ENCODE peak calls at places on chromosomes 5 and 9, in six cellular contexts. W is H9, R is IMR-90, B is neuronal stem cell, V is H1, L is trophoblast cell. M is an unnamed sample.

GRCh38 chr9:137272241-137273094 is 5.1 kb upstream of the TOR4A start:
- DNase-seq in W (no peak), R (no peak), B (no peak), V (no peak), L (no peak), M (no peak)

GRCh38 chr9:124854822-124855221 is 1.6 kb downstream of the WDR38 start:
- DNase-seq in W (no peak), R (no peak), B (no peak), V (no peak), L (no peak), M (no peak)

GRCh38 chr5:111299067-111299481 is 74.9 kb downstream of the CAMK4 start:
- DNase-seq in W (no peak), R (no peak), B (no peak), V (no peak), L (no peak), M (no peak)

GRCh38 chr9:21174671-21175070 is 8.2 kb upstream of the IFNA21 start:
- DNase-seq in W (no peak), R (no peak), B (no peak), V (no peak), L (no peak), M (no peak)

GRCh38 chr5:99664972-99665371 is 736.2 kb upstream of the CHD1 start:
- DNase-seq in W (no peak), R (no peak), B (no peak), V (no peak), L (no peak), M (no peak)

GRCh38 chr5:9820696-9821449 is 190.7 kb upstream of the TAS2R1 start:
- DNase-seq in W (no peak), R (peak), B (no peak), V (no peak), L (no peak), M (no peak)

GRCh38 chr9:112051812-112052211 is 123.3 kb downstream of the SUSD1 start:
- DNase-seq in W (no peak), R (no peak), B (no peak), V (no peak), L (no peak), M (no peak)

GRCh38 chr5:35651002-35651756 is 33.5 kb downstream of the SPEF2 start:
- DNase-seq in W (peak), R (peak), B (no peak), V (peak), L (peak), M (peak)

GRCh38 chr9:133004091-133005072 is 25.9 kb downstream of the GFI1B start:
- DNase-seq in W (no peak), R (no peak), B (no peak), V (no peak), L (no peak), M (no peak)

GRCh38 chr5:91443761-91444467 is 60.8 kb upstream of the ARRDC3 start:
- DNase-seq in W (no peak), R (peak), B (no peak), V (no peak), L (peak), M (no peak)

DNA sequence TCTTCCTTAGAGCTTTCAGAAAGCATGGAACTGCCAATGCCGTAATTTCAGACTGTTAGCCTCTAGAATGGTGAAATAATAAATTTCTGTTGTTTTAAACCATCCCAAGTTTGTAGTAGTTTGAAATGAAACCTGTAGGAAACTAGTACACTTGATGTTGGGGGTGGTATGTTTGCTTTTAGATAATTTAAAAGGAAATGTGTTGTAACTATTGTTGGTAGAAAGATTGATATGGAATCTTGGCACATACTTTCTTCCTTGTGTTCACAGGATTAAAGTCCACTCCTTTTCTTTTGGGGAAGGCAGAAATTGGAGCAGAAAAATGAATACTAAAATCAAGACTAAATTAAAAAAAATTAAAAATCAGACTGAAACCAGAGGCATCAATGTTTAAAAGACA is 66.0 kb upstream of the ARRDC3 start:
- DNase-seq in W (no peak), R (no peak), B (no peak), V (no peak), L (no peak), M (no peak)
- H4K91ac ChIP-seq in W (no peak), R (no peak), B (no peak), V (no peak), L (no peak), M (no peak)

DNA sequence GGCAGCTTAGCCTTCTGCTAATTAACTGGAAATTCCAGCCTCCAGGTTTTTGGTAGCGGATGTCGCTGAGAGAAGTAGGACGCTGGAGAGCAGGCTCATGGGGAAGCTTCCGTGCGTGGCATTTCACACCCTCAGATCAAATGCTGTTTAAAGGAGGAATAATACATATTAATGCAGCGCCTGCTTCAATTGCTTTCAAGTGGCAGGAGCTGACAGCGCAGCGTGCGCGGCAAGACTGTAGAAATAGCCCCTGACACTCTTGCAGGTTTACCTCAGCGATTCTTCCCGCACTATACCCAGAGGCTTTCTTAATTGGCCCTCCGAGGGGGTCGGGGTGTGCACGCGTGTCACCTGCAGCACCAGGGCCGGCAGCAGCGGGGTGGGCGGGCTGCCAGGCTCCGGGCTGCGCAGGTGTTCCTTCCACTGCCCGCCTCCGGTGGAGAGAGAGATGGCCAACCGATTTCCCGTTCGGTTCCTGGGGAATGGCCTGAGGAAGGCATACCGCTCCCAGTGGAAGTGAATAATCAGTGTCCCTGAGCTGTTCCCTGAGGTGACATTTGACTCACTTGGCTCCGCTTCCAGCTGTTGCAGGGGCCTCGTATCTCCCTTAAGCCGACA is 427.9 kb downstream of the KCTD16 start:
- DNase-seq in W (peak), R (no peak), B (no peak), V (no peak), L (no peak), M (no peak)
- H3K27ac ChIP-seq in W (no peak), R (no peak), B (no peak), V (no peak), L (no peak), M (no peak)

DNA sequence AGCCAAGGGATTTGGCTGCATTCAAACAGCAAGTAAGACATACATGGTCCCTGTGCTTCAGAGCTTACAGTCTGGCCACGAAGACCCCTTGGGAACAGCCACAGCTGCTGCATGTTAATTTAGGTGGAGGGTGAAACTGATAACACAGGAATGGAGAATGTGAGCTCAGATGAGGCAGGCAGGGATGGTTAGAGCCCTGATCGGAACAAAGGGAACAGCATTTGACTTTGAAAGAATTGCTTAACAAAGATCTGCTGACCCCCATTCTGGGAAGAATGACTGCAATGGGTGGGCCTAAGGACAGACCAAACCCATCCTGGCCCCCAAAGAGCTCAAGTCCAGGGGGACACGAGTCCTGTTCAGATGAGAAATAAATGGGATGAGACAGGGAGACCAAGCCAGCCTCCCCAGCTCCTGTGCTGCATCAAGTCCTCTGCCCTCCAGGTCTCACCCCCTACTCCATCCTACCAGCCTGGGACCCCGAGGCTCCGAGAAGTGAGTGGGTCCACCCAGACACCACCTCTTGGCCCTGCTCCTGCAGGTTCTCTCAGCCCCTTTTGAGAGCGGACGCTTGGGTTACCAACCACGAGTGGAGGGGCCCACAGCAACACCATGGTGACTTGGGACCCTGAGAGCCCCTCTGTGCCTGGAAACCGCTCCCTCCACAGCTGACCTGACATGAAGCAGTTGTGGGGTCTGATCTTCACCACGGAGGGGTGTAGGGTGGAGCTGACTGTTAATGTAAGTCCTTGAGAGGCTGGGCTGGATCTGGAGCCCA is 50.8 kb downstream of the OLFM1 start:
- DNase-seq in W (no peak), R (no peak), B (no peak), V (no peak), L (no peak), M (no peak)
- H3K4ac ChIP-seq in W (no peak), R (no peak), B (no peak), V (no peak), L (no peak), M (no peak)

GRCh38 chr5:151487544-151487943 is 40.1 kb downstream of the SLC36A1 start:
- DNase-seq in W (no peak), R (no peak), B (no peak), V (no peak), L (no peak), M (no peak)

GRCh38 chr5:151480384-151480783 is 33.0 kb downstream of the SLC36A1 start:
- DNase-seq in W (no peak), R (peak), B (no peak), V (no peak), L (no peak), M (peak)

GRCh38 chr5:151480859-151481258 is 33.5 kb downstream of the SLC36A1 start:
- DNase-seq in W (no peak), R (peak), B (no peak), V (no peak), L (no peak), M (peak)

GRCh38 chr5:151483176-151483575 is 35.8 kb downstream of the SLC36A1 start:
- DNase-seq in W (no peak), R (peak), B (no peak), V (no peak), L (peak), M (peak)

GRCh38 chr5:151483647-151484046 is 36.2 kb downstream of the SLC36A1 start:
- DNase-seq in W (no peak), R (no peak), B (no peak), V (no peak), L (no peak), M (no peak)
- H4K91ac ChIP-seq in W (no peak), R (no peak), B (no peak), V (no peak), L (no peak), M (no peak)

GRCh38 chr5:142516732-142517131 is 169.2 kb downstream of the FGF1 start:
- DNase-seq in W (no peak), R (no peak), B (no peak), V (no peak), L (no peak), M (no peak)

GRCh38 chr5:142517840-142518239 is 168.1 kb downstream of the FGF1 start:
- DNase-seq in W (no peak), R (no peak), B (no peak), V (no peak), L (no peak), M (no peak)

GRCh38 chr5:142520885-142521284 is 165.0 kb downstream of the FGF1 start:
- DNase-seq in W (no peak), R (peak), B (no peak), V (no peak), L (no peak), M (peak)

GRCh38 chr5:142522983-142523382 is 162.9 kb downstream of the FGF1 start:
- DNase-seq in W (no peak), R (no peak), B (no peak), V (no peak), L (peak), M (no peak)

DNA sequence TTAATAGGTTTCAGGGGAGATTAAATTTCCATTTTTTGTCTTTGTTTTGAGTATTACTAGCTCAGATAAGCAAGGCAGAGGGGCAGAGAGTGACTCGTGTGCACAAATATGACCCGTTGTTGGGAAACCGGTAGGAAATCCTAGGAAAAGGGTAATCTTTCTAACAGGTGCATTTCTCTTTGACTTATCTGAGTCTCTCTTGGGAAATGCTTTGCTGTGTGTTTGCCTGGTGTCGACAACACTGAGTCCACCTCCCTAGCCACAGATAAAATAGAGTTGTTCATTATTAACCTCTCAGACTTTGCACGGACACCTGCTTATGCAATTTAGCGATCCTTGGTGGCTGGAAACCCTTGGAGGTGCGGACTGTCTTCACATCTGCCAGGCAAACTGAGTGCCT is 164.2 kb downstream of the FGF1 start:
- DNase-seq in W (no peak), R (peak), B (no peak), V (no peak), L (peak), M (no peak)
- H3K27ac ChIP-seq in W (no peak), R (no peak), B (no peak), V (no peak), L (no peak), M (no peak)

DNA sequence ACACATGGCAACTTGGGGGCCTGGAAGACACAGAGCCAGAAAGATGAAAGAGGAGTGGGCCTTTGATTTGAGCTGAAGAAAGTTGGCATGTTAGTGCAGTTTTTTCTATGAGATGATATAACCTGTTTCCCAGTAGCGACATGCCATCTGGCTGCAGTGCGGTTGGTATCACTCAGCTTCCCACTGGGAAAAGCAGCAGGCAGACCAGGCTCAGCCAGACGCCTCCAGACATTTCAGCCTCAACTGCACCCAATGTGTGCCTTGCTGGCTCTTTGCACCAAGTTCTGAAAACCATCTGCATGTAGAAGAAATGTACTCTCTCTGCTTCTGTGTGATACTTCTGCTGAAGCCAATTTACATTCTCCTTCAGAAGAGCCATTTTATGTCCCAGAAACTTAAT is 329.5 kb downstream of the ARHGEF28 start:
- DNase-seq in W (no peak), R (no peak), B (no peak), V (no peak), L (no peak), M (no peak)
- H3K4ac ChIP-seq in W (no peak), R (no peak), B (no peak), V (no peak), L (no peak), M (no peak)

DNA sequence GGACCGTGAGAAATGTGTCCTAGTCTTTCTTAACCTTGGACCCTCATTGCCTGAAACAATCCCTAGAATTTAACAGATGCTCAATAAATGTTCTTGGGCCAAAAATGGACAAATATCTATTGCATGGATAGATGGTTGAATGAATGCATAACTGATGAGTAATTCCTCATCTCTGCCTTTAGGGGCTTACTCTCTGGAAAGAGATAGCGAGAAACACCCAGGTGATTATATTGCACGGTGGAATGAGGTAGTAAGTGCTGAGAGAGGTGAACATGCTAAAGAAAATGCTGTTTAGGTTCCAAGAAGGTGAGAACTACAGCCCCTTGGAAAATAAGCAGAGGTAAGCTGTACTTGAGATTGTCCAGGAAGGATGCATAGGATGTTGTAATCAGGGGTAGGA is 426.4 kb downstream of the ARHGEF28 start:
- DNase-seq in W (no peak), R (no peak), B (no peak), V (no peak), L (peak), M (no peak)
- H4K91ac ChIP-seq in W (no peak), R (no peak), B (no peak), V (no peak), L (no peak), M (no peak)

DNA sequence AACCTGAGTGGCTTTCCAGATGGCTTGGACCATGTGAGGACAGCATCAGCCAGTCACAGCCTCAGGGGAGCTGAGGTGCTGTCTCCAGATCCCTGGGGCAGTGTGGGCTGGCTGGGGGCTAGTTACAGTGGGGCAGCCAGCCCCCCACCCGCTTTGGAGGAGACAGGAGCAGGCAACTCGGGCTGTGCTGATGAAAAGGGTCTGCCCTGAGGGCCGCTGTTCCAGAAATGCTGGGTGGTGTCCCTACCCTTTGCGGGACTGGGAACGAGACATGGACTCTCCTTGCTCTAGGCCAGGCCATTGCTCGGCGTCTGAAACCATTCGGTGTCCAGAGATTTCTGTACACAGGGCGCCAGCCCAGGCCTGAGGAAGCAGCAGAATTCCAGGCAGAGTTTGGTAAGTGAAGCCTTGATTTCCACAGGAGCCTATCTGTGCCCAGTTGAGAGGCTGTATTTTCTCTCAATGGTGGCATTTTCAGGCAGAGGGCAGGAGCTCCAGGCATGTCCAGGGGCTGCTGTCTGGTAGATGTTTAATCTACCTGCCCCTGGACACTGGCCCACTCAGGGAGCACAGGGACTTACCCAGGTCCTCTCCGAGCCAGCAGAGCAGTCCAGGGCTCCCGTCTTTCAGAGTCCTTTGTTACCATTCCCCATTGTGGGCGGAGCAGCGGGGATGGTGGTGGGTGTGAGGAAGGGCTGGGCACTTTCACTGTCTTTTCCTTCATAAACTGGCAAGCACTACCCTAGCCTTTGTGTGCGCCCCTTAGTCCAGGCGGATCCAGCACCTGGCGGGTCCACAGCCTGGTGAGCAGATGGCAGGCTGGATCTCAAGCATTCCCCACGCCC is 7.2 kb downstream of the GRHPR start:
- DNase-seq in W (no peak), R (no peak), B (no peak), V (no peak), L (no peak), M (no peak)
- H3K27ac ChIP-seq in W (no peak), R (no peak), B (no peak), V (peak), L (no peak), M (no peak)

DNA sequence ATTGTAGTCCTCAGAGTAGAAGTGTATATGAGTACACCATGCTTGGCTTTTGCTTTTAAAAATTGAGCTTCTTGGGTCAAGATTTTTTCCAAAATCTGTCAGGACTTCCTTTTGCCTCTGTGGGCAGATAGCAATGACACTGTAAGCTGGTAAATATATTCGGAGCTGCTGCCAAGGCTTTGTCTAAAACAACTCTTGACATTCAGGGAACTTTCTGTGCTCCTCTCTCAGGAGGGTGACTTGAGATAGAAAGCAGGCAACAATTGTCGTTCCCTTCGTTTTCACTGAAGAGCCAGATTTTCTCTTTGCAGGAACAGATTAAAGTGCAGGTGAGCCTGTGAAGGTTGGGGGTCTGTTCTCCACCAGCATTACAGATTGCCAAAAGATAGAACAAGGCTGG is 230.5 kb downstream of the MAST4 start:
- DNase-seq in W (no peak), R (no peak), B (no peak), V (no peak), L (no peak), M (no peak)
- H3K4ac ChIP-seq in W (no peak), R (no peak), B (no peak), V (no peak), L (no peak), M (no peak)

GRCh38 chr5:96065577-96066385 is 104.1 kb upstream of the ELL2 start:
- DNase-seq in W (no peak), R (no peak), B (peak), V (no peak), L (no peak), M (no peak)

GRCh38 chr5:96067902-96068614 is 106.4 kb upstream of the ELL2 start:
- DNase-seq in W (no peak), R (peak), B (no peak), V (no peak), L (peak), M (peak)

GRCh38 chr5:96064905-96065304 is 103.3 kb upstream of the ELL2 start:
- DNase-seq in W (no peak), R (no peak), B (no peak), V (no peak), L (no peak), M (no peak)

GRCh38 chr5:96066386-96066719 is 104.7 kb upstream of the ELL2 start:
- DNase-seq in W (no peak), R (peak), B (no peak), V (no peak), L (no peak), M (no peak)

DNA sequence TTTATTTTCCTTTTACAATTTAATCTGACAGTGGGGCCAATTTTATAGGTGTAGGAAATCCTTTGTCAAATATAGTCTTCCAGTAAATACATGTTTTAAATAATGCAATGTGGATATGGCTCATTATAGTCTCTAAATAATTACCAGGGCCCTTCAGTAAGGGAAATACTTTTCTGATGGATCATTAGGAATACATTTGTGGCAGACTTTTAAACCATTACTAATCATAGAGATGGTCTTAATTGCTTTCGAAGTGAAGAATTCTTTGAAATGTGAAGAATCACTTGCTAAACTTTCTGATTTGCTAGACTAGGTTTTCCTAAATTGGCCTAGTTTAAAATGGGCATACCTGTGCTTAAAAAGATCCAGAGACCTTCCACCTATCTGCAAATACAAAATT is 105.6 kb upstream of the ELL2 start:
- DNase-seq in W (no peak), R (no peak), B (no peak), V (no peak), L (no peak), M (no peak)
- H4K91ac ChIP-seq in W (no peak), R (peak), B (no peak), V (no peak), L (no peak), M (no peak)